ENCODE peak calls at places on chromosomes 5 and 9, in eight cellular contexts. U is ascending aorta, D is IMR-90, V is Peyer's patch, K is uterus, Y is heart left ventricle, F is astrocyte, R is suprapubic skin. E is an unnamed sample.

GRCh38 chr5:2148312-2149195 is 265.8 kb upstream of the IRX4 start:
- DNase-seq in U (no peak), V (no peak), Y (no peak), D (no peak), R (no peak), F (no peak), K (no peak), E (no peak)

GRCh38 chr9:98380065-98380681 is 124.7 kb upstream of the TBC1D2 start:
- DNase-seq in R (no peak), D (peak), V (peak), Y (peak), U (no peak), F (peak), K (no peak), E (no peak)

GRCh38 chr5:58849995-58850667 is 267.3 kb downstream of the RAB3C start:
- DNase-seq in U (no peak), D (peak), Y (no peak), F (peak), R (no peak), K (no peak), V (no peak), E (peak)

GRCh38 chr5:85823462-85824426 is 794.0 kb upstream of the COX7C start:
- DNase-seq in V (no peak), F (no peak), Y (no peak), K (no peak), R (no peak), U (no peak), D (no peak), E (no peak)

GRCh38 chr9:120236596-120236995 is 343.4 kb downstream of the CDK5RAP2 start:
- DNase-seq in D (no peak), V (no peak), F (no peak), Y (no peak), R (no peak), K (no peak), U (no peak), E (no peak)

GRCh38 chr9:81605154-81605670 is 84.1 kb downstream of the TLE1 start:
- DNase-seq in F (no peak), D (no peak), K (no peak), R (no peak), V (no peak), Y (no peak), U (no peak), E (peak)

GRCh38 chr9:93229636-93230035 is 45.7 kb downstream of the WNK2 start:
- DNase-seq in D (no peak), F (no peak), Y (no peak), R (no peak), K (no peak), V (no peak), U (no peak), E (no peak)

GRCh38 chr5:30736642-30737041 is 456.8 kb upstream of the CDH6 start:
- DNase-seq in V (no peak), F (peak), U (no peak), R (no peak), D (peak), K (no peak), Y (no peak), E (no peak)

GRCh38 chr5:139361821-139362429 is 20.3 kb downstream of the PAIP2 start:
- DNase-seq in Y (no peak), R (no peak), F (no peak), K (no peak), U (no peak), D (no peak), V (no peak), E (no peak)

GRCh38 chr9:115730396-115730795 is 423.2 kb upstream of the PAPPA start:
- DNase-seq in V (no peak), R (no peak), U (no peak), D (no peak), K (no peak), Y (no peak), F (no peak), E (no peak)

GRCh38 chr5:154313360-154314017 is 123.0 kb downstream of the GALNT10 start:
- DNase-seq in D (no peak), Y (no peak), K (no peak), V (no peak), U (no peak), R (no peak), F (no peak), E (no peak)

GRCh38 chr9:19050637-19051591 is 1.7 kb downstream of the RRAGA start:
- DNase-seq in R (no peak), K (no peak), F (no peak), U (no peak), Y (no peak), V (no peak), D (no peak), E (no peak)

GRCh38 chr9:83047839-83048775 is 14.8 kb downstream of the RASEF start:
- DNase-seq in K (peak), R (no peak), F (peak), U (no peak), D (peak), V (peak), Y (peak), E (peak)

DNA sequence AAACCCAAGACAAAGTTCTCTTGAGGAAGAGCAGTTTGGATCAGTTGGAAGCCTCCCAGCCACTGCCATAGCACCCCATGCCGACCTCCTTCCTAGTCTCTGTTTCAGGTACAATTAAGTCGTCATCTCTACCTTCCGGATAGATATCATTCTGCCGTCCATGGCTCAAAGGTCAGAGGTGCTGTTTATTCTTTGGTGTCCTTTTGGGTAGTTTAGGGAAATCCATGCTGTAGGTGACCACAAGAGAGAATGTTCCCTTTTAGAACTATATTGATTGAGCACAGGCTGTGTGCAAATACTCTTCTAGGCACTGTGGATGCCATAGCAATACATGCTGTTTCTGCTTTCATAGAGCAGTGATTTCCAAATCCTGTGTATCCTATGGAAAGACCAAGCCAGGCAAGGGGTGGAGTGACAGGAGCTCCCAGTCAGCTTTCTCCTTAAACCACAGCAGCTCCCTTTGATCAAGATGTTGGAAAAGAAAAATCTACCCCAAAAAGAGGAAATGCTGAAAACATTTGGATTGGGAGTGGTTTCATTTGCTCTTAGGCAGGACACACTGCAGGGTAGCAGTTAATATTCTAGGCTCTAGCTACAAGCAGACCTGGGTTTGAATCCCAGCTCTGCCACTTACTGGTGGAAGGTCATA is 127.9 kb downstream of the PALM2AKAP2 start:
- DNase-seq in K (no peak), D (no peak), R (no peak), U (no peak), F (no peak), V (no peak), Y (no peak), E (no peak)
- H3K27ac ChIP-seq in K (peak), D (peak), R (peak), U (no peak), F (no peak), V (peak), Y (peak), E (peak)

GRCh38 chr5:148747536-148747906 is 78.9 kb upstream of the ADRB2 start:
- DNase-seq in V (no peak), F (no peak), U (no peak), K (no peak), Y (no peak), D (no peak), R (no peak), E (no peak)
- H3K27ac ChIP-seq in V (no peak), F (no peak), U (no peak), K (no peak), Y (no peak), D (no peak), R (no peak), E (no peak)

GRCh38 chr9:274101-274500 is 59.4 kb downstream of the DOCK8 start:
- DNase-seq in U (no peak), D (no peak), K (no peak), V (no peak), F (no peak), R (no peak), Y (no peak), E (no peak)

GRCh38 chr9:281753-282645 is 67.3 kb downstream of the DOCK8 start:
- DNase-seq in V (no peak), Y (no peak), K (no peak), U (no peak), F (no peak), R (no peak), D (no peak), E (no peak)

GRCh38 chr9:277595-278330 is 63.1 kb downstream of the DOCK8 start:
- DNase-seq in V (no peak), F (no peak), R (no peak), D (no peak), U (no peak), K (no peak), Y (no peak), E (no peak)

GRCh38 chr9:279674-280073 is 65.0 kb downstream of the DOCK8 start:
- DNase-seq in U (no peak), D (no peak), Y (no peak), F (no peak), R (no peak), V (no peak), K (no peak), E (no peak)

GRCh38 chr9:278651-279050 is 64.0 kb downstream of the DOCK8 start:
- DNase-seq in U (no peak), F (no peak), R (no peak), Y (no peak), D (no peak), V (peak), K (no peak), E (no peak)
- H3K27ac ChIP-seq in U (no peak), F (no peak), R (no peak), Y (no peak), D (no peak), V (peak), K (no peak), E (peak)

GRCh38 chr9:70134360-70134759 is 90.7 kb downstream of the MAMDC2 start:
- DNase-seq in K (no peak), Y (no peak), F (no peak), U (no peak), D (no peak), R (no peak), V (no peak), E (no peak)
- H3K27ac ChIP-seq in K (no peak), Y (no peak), F (peak), U (peak), D (no peak), R (no peak), V (no peak), E (no peak)

DNA sequence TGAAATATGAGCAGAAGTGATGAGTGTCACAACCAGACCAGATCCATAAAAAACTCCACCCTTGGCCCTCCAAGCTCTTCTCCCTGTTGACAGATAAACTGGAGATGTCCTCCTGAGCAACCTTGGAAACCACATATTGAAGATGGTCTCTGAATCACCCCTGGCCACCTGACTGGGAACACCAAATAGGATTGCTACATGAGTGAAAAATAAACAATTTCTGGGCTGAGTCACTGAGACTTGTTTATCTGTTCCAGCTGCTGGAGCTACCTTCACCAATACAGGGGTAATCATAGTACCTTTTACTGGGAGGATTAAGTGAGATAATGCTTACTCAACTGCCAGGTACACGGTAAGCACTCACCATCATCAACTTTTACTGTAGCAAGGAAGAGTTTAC is 53.3 kb downstream of the PCA3 start:
- DNase-seq in V (no peak), U (no peak), K (no peak), D (peak), F (peak), R (no peak), Y (no peak), E (no peak)
- H3K27ac ChIP-seq in V (no peak), U (peak), K (peak), D (peak), F (peak), R (peak), Y (no peak), E (no peak)

DNA sequence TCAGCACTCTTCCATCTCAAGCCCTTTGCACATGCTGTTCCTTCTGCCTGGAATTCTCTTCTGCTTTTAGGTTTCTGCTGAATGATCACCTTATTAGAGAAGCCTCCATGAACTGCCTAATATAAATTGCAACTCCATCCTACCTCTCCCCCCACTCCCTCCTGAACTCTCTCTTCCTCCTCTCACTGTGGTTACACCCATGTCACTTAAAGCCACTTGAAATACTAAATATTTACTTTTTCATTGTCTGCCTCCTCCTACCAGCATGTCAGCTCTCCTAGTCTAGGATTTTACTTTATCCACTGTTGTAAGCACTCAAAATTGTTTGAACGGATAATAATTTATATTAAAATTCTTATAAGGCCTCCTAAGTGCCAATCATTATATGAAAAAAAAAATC is 43.8 kb downstream of the ACTL7B start:
- DNase-seq in R (no peak), F (no peak), K (no peak), U (no peak), V (no peak), Y (no peak), D (no peak), E (no peak)
- H3K27ac ChIP-seq in R (no peak), F (no peak), K (no peak), U (no peak), V (no peak), Y (no peak), D (no peak), E (no peak)

GRCh38 chr9:112757940-112758339 is 7.4 kb downstream of the SNX30 start:
- DNase-seq in Y (no peak), F (no peak), U (no peak), K (no peak), D (no peak), R (no peak), V (no peak), E (no peak)
- H3K27ac ChIP-seq in Y (peak), F (no peak), U (no peak), K (peak), D (no peak), R (no peak), V (no peak), E (no peak)

E was measured in lower lobe of right lung.